ENCODE peak calls at places on chromosome 20, in four cellular contexts. One of them, this sample, is unnamed. For H3K36me3, the result is how much of the 10 kb centered on the place peaks cover.

GRCh38 chr20:53961527-53961926 is 108.9 kb downstream of the BCAS1 start:
- DNase-seq in GM23338: peak
- DNase-seq in mammary epithelial cell: no peak
- DNase-seq in psoas muscle: no peak
- DNase-seq in this sample: no peak

GRCh38 chr20:56956536-56956935 is 309.9 kb downstream of the BMP7 start:
- DNase-seq in psoas muscle: no peak
- DNase-seq in GM23338: peak
- DNase-seq in mammary epithelial cell: no peak
- DNase-seq in this sample: no peak

GRCh38 chr20:47125553-47126373 is 230.7 kb downstream of the ZMYND8 start:
- DNase-seq in GM23338: peak
- DNase-seq in mammary epithelial cell: peak
- DNase-seq in psoas muscle: no peak
- DNase-seq in this sample: no peak

GRCh38 chr20:43799150-43799711 is 72.4 kb upstream of the GTSF1L start:
- DNase-seq in psoas muscle: no peak
- DNase-seq in GM23338: no peak
- DNase-seq in mammary epithelial cell: no peak
- DNase-seq in this sample: no peak

GRCh38 chr20:38658879-38659612 is 57.4 kb downstream of the ARHGAP40 start:
- DNase-seq in mammary epithelial cell: peak
- DNase-seq in GM23338: peak
- DNase-seq in psoas muscle: no peak
- DNase-seq in this sample: no peak

GRCh38 chr20:38840053-38840893 is 34.8 kb downstream of the PPP1R16B start:
- DNase-seq in psoas muscle: no peak
- DNase-seq in mammary epithelial cell: no peak
- DNase-seq in GM23338: no peak
- DNase-seq in this sample: no peak

GRCh38 chr20:11919046-11919445 is 1.4 kb downstream of the BTBD3 start:
- DNase-seq in psoas muscle: no peak
- DNase-seq in GM23338: peak
- DNase-seq in mammary epithelial cell: no peak
- DNase-seq in this sample: no peak

GRCh38 chr20:52727740-52728456 is 244.3 kb upstream of the TSHZ2 start:
- DNase-seq in mammary epithelial cell: no peak
- DNase-seq in psoas muscle: no peak
- DNase-seq in GM23338: no peak
- DNase-seq in this sample: peak

GRCh38 chr20:24767623-24768100 is 181.4 kb upstream of the CST7 start:
- DNase-seq in mammary epithelial cell: no peak
- DNase-seq in psoas muscle: no peak
- DNase-seq in GM23338: no peak
- DNase-seq in this sample: no peak

GRCh38 chr20:24782221-24782620 is 166.8 kb upstream of the CST7 start:
- DNase-seq in mammary epithelial cell: no peak
- DNase-seq in GM23338: no peak
- DNase-seq in psoas muscle: no peak
- DNase-seq in this sample: no peak

GRCh38 chr20:51528263-51529026 is 14.1 kb downstream of the NFATC2 start:
- DNase-seq in mammary epithelial cell: no peak
- DNase-seq in psoas muscle: no peak
- DNase-seq in GM23338: no peak
- DNase-seq in this sample: no peak

GRCh38 chr20:9397928-9398327 is 116.5 kb upstream of the LAMP5 start:
- DNase-seq in psoas muscle: no peak
- DNase-seq in GM23338: no peak
- DNase-seq in mammary epithelial cell: no peak
- DNase-seq in this sample: no peak

GRCh38 chr20:46010491-46011405 is 2.0 kb downstream of the MMP9 start:
- DNase-seq in psoas muscle: no peak
- DNase-seq in mammary epithelial cell: no peak
- DNase-seq in GM23338: no peak
- DNase-seq in this sample: peak

GRCh38 chr20:14986026-14986655 is 648.7 kb upstream of the FLRT3 start:
- DNase-seq in GM23338: no peak
- DNase-seq in mammary epithelial cell: peak
- DNase-seq in psoas muscle: no peak
- DNase-seq in this sample: peak

GRCh38 chr20:14888172-14888571 is 550.8 kb upstream of the FLRT3 start:
- DNase-seq in GM23338: no peak
- DNase-seq in mammary epithelial cell: no peak
- DNase-seq in psoas muscle: no peak
- DNase-seq in this sample: no peak

GRCh38 chr20:19275038-19275629 is 62.7 kb downstream of the SLC24A3 start:
- DNase-seq in mammary epithelial cell: no peak
- DNase-seq in GM23338: no peak
- DNase-seq in psoas muscle: no peak
- DNase-seq in this sample: no peak

GRCh38 chr20:43508106-43508505 is 609 bp downstream of the L3MBTL1 start:
- DNase-seq in mammary epithelial cell: no peak
- DNase-seq in psoas muscle: no peak
- DNase-seq in GM23338: peak
- DNase-seq in this sample: no peak

GRCh38 chr20:9978395-9979004 is 56.3 kb upstream of the ANKEF1 start:
- DNase-seq in psoas muscle: no peak
- DNase-seq in mammary epithelial cell: peak
- DNase-seq in GM23338: peak
- DNase-seq in this sample: no peak

GRCh38 chr20:3543901-3544507 is 73.2 kb downstream of the ATRN start:
- DNase-seq in GM23338: no peak
- DNase-seq in psoas muscle: no peak
- DNase-seq in mammary epithelial cell: peak
- DNase-seq in this sample: no peak

GRCh38 chr20:1392443-1392692 is 486 bp downstream of the FKBP1A start:
- DNase-seq in psoas muscle: no peak
- DNase-seq in mammary epithelial cell: no peak
- DNase-seq in GM23338: peak
- DNase-seq in this sample: no peak

GRCh38 chr20:62044671-62045070 is 21.0 kb downstream of the TAF4 start:
- DNase-seq in GM23338: no peak
- DNase-seq in psoas muscle: no peak
- DNase-seq in mammary epithelial cell: no peak
- DNase-seq in this sample: peak

GRCh38 chr20:16528078-16528477 is 45.2 kb downstream of the KIF16B start:
- DNase-seq in mammary epithelial cell: peak
- DNase-seq in psoas muscle: peak
- DNase-seq in GM23338: no peak
- DNase-seq in this sample: peak

GRCh38 chr20:3595541-3595940 is 67.7 kb downstream of the GFRA4 start:
- DNase-seq in psoas muscle: no peak
- DNase-seq in mammary epithelial cell: no peak
- DNase-seq in GM23338: peak
- DNase-seq in this sample: no peak

GRCh38 chr20:50713677-50714101 is 17.7 kb upstream of the PARD6B start:
- DNase-seq in GM23338: peak
- DNase-seq in psoas muscle: no peak
- DNase-seq in mammary epithelial cell: no peak
- DNase-seq in this sample: no peak

DNA sequence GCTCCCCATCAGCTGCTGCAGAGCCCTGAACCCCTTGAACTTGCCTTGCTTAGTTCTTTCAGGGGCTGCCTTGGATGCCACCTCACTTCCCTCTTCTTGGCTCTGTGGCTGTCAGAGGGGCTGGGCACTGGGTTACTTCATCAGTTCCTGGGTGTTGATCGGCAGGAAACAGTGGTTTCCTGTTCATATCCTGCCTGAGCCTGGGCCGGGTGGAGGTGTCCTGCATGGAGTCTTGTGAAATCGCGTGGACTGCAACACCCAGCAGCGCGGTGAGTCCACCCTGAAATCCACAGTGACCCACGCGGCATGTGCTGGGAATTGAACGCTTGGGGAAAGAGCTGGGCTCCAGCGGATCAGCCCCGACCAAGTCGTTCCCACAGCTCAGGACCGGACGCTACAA is 97.5 kb downstream of the CDH26 start:
- DNase-seq in mammary epithelial cell: peak
- DNase-seq in psoas muscle: peak
- DNase-seq in GM23338: no peak
- DNase-seq in this sample: peak
- H3K4me3 ChIP-seq in mammary epithelial cell: peak
- H3K4me3 ChIP-seq in psoas muscle: no peak
- H3K4me3 ChIP-seq in GM23338: no peak
- H3K4me3 ChIP-seq in this sample: no peak

DNA sequence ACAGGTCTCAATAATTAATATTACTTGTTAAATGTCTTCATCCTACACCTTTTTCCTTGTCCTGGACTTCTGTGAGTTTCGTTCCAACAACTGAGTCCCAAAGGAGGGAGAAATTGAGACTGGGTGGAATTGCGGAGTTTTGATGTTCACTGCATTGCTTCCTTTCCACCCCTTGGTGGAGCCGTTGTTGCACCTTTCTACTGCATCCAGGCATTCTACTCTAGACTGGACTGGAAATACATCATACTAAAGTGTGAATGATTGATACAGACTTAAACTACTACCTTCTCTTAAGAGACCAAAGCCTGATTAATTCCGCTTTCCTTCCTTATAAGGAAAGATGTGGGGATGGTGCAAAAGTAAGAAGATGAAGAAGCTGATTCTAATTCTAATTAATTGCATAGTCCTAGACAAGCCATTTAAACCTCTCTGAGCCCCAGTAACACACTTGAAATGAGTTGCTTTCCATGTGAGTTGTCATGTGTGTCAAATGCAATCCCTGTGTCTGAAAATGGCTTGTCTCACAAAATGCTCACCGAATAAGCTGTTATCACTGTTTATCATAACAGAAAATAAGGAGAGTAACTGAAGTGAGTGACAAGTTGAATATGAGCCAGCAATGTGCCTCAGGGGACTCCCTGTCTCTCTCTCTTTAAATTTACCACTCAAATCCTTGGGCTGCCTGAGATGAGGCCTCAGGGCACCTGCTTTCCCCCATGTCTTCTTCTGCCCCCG is 338.3 kb upstream of the CHD6 start:
- DNase-seq in GM23338: peak
- DNase-seq in psoas muscle: no peak
- DNase-seq in mammary epithelial cell: no peak
- DNase-seq in this sample: no peak
- TF ChIP-seq CTCF in GM23338: peak
- TF ChIP-seq CTCF in psoas muscle: peak
- TF ChIP-seq CTCF in mammary epithelial cell: no peak
- TF ChIP-seq CTCF in this sample: peak

GRCh38 chr20:37193821-37194220 is 14.5 kb upstream of the MROH8 start:
- DNase-seq in psoas muscle: no peak
- DNase-seq in GM23338: no peak
- DNase-seq in mammary epithelial cell: no peak
- DNase-seq in this sample: no peak

GRCh38 chr20:37195018-37195417 is 15.7 kb upstream of the MROH8 start:
- DNase-seq in psoas muscle: no peak
- DNase-seq in mammary epithelial cell: no peak
- DNase-seq in GM23338: no peak
- DNase-seq in this sample: no peak

GRCh38 chr20:37192137-37192854 is 12.9 kb upstream of the MROH8 start:
- DNase-seq in psoas muscle: peak
- DNase-seq in GM23338: peak
- DNase-seq in mammary epithelial cell: peak
- DNase-seq in this sample: peak

GRCh38 chr20:37194616-37195015 is 15.3 kb upstream of the MROH8 start:
- DNase-seq in mammary epithelial cell: no peak
- DNase-seq in GM23338: no peak
- DNase-seq in psoas muscle: no peak
- DNase-seq in this sample: no peak

DNA sequence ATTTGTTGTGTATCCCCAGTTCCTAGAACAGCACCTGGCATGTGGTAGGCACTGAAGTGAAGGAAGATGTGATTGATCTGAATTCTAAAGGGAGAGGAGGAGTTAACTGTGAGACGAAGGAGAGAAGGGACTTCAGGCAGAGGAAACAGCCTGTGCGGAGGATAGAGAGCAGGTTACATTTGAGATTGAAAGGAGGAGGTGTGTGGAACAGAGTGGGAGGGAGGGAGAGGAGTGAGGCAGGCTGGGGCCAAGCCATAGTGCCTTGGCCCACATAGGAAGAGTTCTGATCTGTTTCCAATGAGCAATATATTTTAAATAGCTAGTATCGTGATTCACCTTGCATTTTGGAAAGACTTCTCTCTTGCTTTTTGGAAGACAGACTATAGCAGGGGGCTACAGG is 13.9 kb upstream of the MROH8 start:
- DNase-seq in GM23338: no peak
- DNase-seq in psoas muscle: no peak
- DNase-seq in mammary epithelial cell: no peak
- DNase-seq in this sample: no peak
- H3K36me3 ChIP-seq in GM23338: under half
- H3K36me3 ChIP-seq in psoas muscle: under half
- H3K36me3 ChIP-seq in mammary epithelial cell: under half
- H3K36me3 ChIP-seq in this sample: under half

GRCh38 chr20:23050847-23051627 is 1.6 kb upstream of the THBD start:
- DNase-seq in psoas muscle: peak
- DNase-seq in GM23338: peak
- DNase-seq in mammary epithelial cell: peak
- DNase-seq in this sample: peak

GRCh38 chr20:23047738-23048214 is 1.7 kb downstream of the THBD start:
- DNase-seq in GM23338: peak
- DNase-seq in mammary epithelial cell: no peak
- DNase-seq in psoas muscle: peak
- DNase-seq in this sample: peak

GRCh38 chr20:23049201-23049932 is at the start of gene THBD:
- DNase-seq in psoas muscle: peak
- DNase-seq in GM23338: peak
- DNase-seq in mammary epithelial cell: peak
- DNase-seq in this sample: peak

GRCh38 chr20:23048283-23049200 is 930 bp downstream of the THBD start:
- DNase-seq in GM23338: peak
- DNase-seq in mammary epithelial cell: peak
- DNase-seq in psoas muscle: peak
- DNase-seq in this sample: peak

DNA sequence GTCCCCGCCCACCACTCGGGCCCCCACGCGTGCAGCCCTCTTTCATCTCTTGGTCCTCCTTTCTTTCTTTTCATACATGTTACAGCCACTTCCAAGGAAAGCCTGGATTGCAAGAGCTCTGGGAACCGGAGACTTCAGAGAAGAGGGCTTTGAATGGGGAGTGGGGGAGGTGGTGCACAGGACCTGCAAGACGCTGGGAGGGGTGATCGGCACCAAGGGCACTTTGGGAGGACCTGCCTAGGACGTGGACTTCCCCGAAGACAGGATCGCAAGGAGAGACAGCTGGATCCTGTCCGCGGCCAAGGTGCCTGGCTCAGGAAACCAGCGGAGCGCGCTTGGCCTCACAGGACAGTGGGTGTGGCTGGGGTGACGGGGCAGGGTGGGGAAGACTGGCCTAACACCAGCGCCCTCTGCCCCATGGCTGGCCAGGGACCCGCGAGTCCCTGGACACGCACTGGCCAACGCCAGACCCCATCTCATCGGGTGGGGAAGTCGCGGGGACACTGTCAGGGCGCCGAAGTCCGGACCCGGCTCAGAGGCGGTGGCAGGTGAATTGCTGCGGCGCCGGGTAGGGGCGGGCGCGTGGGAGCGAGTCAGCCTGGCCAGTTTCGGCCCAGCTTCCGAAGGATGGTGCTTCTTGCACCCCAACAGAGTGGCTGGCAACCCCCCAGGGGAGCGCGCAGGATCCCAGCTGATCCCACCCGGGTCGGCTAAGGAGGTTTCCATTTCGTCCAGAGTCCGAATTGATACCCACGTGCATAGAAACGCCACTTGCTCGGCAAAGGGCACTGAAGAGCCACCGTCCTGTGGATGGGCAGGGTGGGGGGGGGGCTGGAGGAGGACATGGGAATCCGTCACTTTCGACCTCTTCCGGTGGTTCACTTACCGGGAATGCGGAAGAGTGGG is 714 bp upstream of the THBD start:
- DNase-seq in psoas muscle: peak
- DNase-seq in GM23338: peak
- DNase-seq in mammary epithelial cell: peak
- DNase-seq in this sample: peak
- H3K4me3 ChIP-seq in psoas muscle: peak
- H3K4me3 ChIP-seq in GM23338: peak
- H3K4me3 ChIP-seq in mammary epithelial cell: peak
- H3K4me3 ChIP-seq in this sample: peak

This sample was measured in left lung.